ENCODE peak calls at places on chromosomes 11 and 22, in eight cellular contexts. Q, I, R, K, L, Z, H and A are unnamed samples.
A peak's percentile ranks its signal among the peaks of the same experiment; 100 is the strongest.

GRCh38 chr11:8768625-8769333 is 86.2 kb downstream of the RPL27A start:
- DNase-seq in Q (peak; percentile 74), I (no peak), R (peak; percentile 44), K (no peak), L (peak; percentile 80), Z (peak; percentile 78), H (peak; percentile 91), A (no peak)

GRCh38 chr11:80724366-80724765 is 1283.5 kb upstream of the TENM4 start:
- DNase-seq in Q (no peak), I (no peak), R (no peak), K (no peak), L (peak; percentile 78), Z (no peak), H (no peak), A (no peak)

GRCh38 chr11:12119502-12119901 is 9.1 kb downstream of the MICAL2 start:
- DNase-seq in Q (no peak), I (peak; percentile 61), R (no peak), K (no peak), L (no peak), Z (no peak), H (no peak), A (no peak)

GRCh38 chr22:18048041-18048440 is 23.7 kb upstream of the MICAL3 start:
- DNase-seq in Q (no peak), I (no peak), R (no peak), K (no peak), L (no peak), Z (no peak), H (no peak), A (no peak)

GRCh38 chr22:20918663-20919220 is 1.5 kb downstream of the CRKL start:
- DNase-seq in Q (no peak), I (peak; percentile 27), R (no peak), K (no peak), L (peak; percentile 35), Z (no peak), H (no peak), A (no peak)

GRCh38 chr22:46056169-46057041 is 79.4 kb upstream of the WNT7B start:
- DNase-seq in Q (no peak), I (no peak), R (no peak), K (peak; percentile 74), L (peak; percentile 42), Z (peak; percentile 69), H (peak; percentile 56), A (no peak)

GRCh38 chr11:131467645-131468270 is 97.3 kb downstream of the NTM start:
- DNase-seq in Q (no peak), I (no peak), R (no peak), K (no peak), L (no peak), Z (no peak), H (no peak), A (no peak)

GRCh38 chr11:61488651-61489291 is 19.8 kb upstream of the LRRC10B start:
- DNase-seq in Q (peak; percentile 45), I (peak; percentile 93), R (peak; percentile 38), K (peak; percentile 81), L (peak; percentile 37), Z (peak; percentile 35), H (no peak), A (peak; percentile 41)

GRCh38 chr11:96045622-96046456 is 121.9 kb upstream of the MTMR2 start:
- DNase-seq in Q (peak; percentile 69), I (no peak), R (peak; percentile 90), K (no peak), L (peak; percentile 21), Z (peak; percentile 69), H (peak; percentile 93), A (peak; percentile 11)

GRCh38 chr11:133993921-133994320 is 37.2 kb upstream of the IGSF9B start:
- DNase-seq in Q (no peak), I (no peak), R (no peak), K (no peak), L (no peak), Z (no peak), H (no peak), A (no peak)

GRCh38 chr22:26481112-26481693 is 2.4 kb downstream of the HPS4 start:
- DNase-seq in Q (no peak), I (no peak), R (no peak), K (no peak), L (peak; percentile 51), Z (no peak), H (no peak), A (no peak)

GRCh38 chr11:26709057-26709456 is 12.8 kb downstream of the SLC5A12 start:
- DNase-seq in Q (no peak), I (no peak), R (no peak), K (no peak), L (no peak), Z (no peak), H (no peak), A (no peak)

GRCh38 chr11:7514099-7514725 is 413 bp downstream of the PPFIBP2 start:
- DNase-seq in Q (no peak), I (peak; percentile 39), R (no peak), K (peak; percentile 66), L (no peak), Z (no peak), H (no peak), A (peak; percentile 13)
- TF ChIP-seq CTCF in Q (no peak), I (no peak), R (no peak), K (no peak), L (no peak), Z (no peak), H (no peak), A (no peak)

DNA sequence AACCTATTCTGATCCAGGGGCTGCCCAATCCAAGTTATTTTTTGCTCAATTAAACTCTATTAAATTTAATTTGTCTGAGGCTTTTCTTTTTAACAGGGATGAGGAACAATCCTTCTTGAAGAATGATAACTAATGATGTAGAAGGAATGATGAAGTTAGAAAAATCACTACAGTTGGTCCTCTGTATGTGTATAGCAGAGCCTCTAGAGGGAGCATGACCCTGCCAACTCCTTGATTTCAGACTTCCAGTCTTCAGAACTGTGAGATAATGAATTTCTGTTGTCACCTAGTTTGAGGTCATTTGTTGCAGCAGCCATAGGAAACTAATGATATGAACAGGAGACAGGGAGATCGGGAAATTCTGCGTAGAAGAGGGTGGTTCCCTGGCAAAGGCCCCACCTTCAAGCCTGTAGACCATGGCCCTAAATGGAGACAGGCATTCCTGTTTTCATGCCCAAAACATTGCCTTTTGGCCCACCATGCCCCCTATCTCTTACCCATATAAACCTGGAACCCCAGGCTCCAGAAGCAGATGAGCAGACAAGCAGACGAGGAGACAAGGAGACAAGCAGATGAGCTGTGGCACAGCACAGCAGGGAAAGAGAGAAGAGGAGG is 7.7 kb upstream of the QSER1 start:
- DNase-seq in Q (peak; percentile 9), I (no peak), R (peak; percentile 60), K (no peak), L (peak; percentile 36), Z (peak; percentile 30), H (peak; percentile 19), A (no peak)
- TF ChIP-seq CTCF in Q (peak; percentile 25), I (peak; percentile 24), R (peak; percentile 67), K (peak; percentile 17), L (peak; percentile 66), Z (peak; percentile 67), H (peak; percentile 60), A (peak; percentile 62)

DNA sequence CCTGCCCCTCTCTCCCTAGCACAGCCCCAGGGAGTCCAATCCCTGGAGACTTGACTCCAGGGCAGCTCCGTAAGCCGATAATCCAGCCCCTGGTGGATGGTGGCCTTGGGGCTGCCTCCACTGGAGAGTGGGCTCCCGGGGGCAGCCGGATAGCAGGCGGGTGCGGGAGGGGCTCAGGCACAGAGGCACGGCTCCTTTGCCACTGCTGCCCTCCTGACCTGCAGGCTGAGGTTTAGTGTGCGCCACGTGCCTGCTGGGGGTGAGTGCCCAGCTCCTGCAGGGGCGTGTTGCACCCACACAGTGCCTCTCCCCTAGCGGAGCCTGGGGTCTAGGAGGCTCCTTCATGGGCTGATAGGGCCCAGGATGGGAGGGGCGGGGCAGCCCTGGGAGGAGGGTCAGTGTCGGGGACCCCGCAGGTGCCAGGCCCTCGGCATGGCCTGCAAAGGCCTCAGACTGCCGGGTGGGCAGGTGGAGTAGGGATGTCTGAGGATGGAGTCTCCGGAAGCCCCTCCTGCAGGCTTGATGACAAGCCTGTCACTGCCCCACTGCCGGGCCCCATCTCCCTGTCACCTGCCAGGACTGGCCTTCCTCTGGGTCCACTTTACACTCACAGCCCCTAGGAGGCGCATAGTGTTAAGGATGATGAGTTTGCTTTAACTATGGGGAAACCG is 5.6 kb downstream of the DUSP8 start:
- DNase-seq in Q (no peak), I (no peak), R (no peak), K (peak; percentile 39), L (no peak), Z (no peak), H (no peak), A (no peak)
- TF ChIP-seq CTCF in Q (no peak), I (no peak), R (peak; percentile 22), K (no peak), L (no peak), Z (no peak), H (no peak), A (no peak)

GRCh38 chr11:36249271-36249670 is 40.0 kb downstream of the COMMD9 start:
- DNase-seq in Q (peak; percentile 87), I (no peak), R (peak; percentile 94), K (no peak), L (peak; percentile 96), Z (peak; percentile 87), H (peak; percentile 74), A (no peak)

GRCh38 chr11:36253238-36253637 is 36.0 kb downstream of the COMMD9 start:
- DNase-seq in Q (peak; percentile 40), I (no peak), R (no peak), K (no peak), L (no peak), Z (no peak), H (peak; percentile 22), A (no peak)

GRCh38 chr11:36254739-36255138 is 34.5 kb downstream of the COMMD9 start:
- DNase-seq in Q (peak; percentile 64), I (no peak), R (peak; percentile 67), K (no peak), L (peak; percentile 70), Z (peak; percentile 72), H (peak; percentile 38), A (no peak)

GRCh38 chr11:36247493-36247892 is 41.7 kb downstream of the COMMD9 start:
- DNase-seq in Q (no peak), I (no peak), R (no peak), K (no peak), L (no peak), Z (no peak), H (no peak), A (no peak)

DNA sequence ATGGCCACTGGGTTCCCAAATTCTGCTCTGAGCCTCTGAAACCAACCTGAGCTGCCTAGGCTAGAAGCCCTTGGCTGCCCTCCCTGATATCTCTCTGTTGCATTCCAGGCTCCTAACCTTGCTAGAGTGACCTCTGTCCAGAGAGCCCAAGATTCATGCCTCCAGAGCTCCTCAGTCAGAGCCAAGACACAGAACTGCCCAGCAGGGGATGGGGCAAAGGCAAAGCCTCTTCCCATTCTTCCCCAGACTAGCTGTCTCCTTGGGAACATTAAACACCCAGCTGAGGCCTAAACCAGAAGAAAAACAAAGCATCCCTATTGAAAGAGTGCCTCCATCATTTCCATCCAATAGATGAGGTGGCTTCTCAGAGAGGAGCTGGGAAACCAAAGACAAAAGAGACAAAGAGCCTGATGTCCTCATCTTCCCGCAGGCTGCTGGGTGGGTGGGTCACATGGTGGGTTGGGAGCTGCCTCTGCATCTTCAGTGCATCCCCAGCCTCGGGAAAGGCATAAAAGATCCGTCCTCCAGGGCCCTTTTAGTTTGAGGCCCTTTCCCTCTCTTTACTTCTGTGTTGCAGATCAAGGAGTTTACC is 37.4 kb downstream of the COMMD9 start:
- DNase-seq in Q (no peak), I (no peak), R (no peak), K (no peak), L (no peak), Z (no peak), H (no peak), A (no peak)
- TF ChIP-seq CTCF in Q (no peak), I (no peak), R (no peak), K (no peak), L (no peak), Z (no peak), H (no peak), A (no peak)